ENCODE peak calls at places on chromosomes 6 and 20, in five cellular contexts. M is right cardiac atrium, G is astrocyte, P is transverse colon, O is heart left ventricle. C is an unnamed sample.

GRCh38 chr6:38588631-38589366 is 50.9 kb downstream of the BTBD9 start:
- DNase-seq in M (no peak), G (peak; percentile 50), P (no peak), O (no peak), C (no peak)

GRCh38 chr20:58109126-58109880 is 119.2 kb downstream of the ANKRD60 start:
- DNase-seq in M (no peak), G (peak; percentile 90), P (no peak), O (no peak), C (no peak)

GRCh38 chr6:152089992-152090391 is 282.5 kb downstream of the ESR1 start:
- DNase-seq in M (peak; percentile 38), G (peak; percentile 78), P (no peak), O (no peak), C (no peak)

GRCh38 chr20:19935842-19936241 is 81.3 kb upstream of the NAA20 start:
- DNase-seq in M (no peak), G (no peak), P (peak; percentile 75), O (no peak), C (no peak)

GRCh38 chr6:11770546-11771466 is 7.8 kb downstream of the ADTRP start:
- DNase-seq in M (peak; percentile 93), G (peak; percentile 100), P (peak; percentile 91), O (peak; percentile 88), C (peak; percentile 71)

GRCh38 chr6:32369678-32370077 is 2.0 kb downstream of the TSBP1 start:
- DNase-seq in M (no peak), G (peak; percentile 76), P (no peak), O (no peak), C (no peak)

GRCh38 chr6:43921548-43922422 is 151.8 kb downstream of the VEGFA start:
- DNase-seq in M (no peak), G (no peak), P (no peak), O (no peak), C (no peak)

GRCh38 chr6:131023834-131024504 is 39.1 kb downstream of the EPB41L2 start:
- DNase-seq in M (no peak), G (peak; percentile 87), P (no peak), O (no peak), C (no peak)

GRCh38 chr6:1611572-1612385 is 2.1 kb downstream of the FOXC1 start:
- DNase-seq in M (no peak), G (peak; percentile 32), P (no peak), O (no peak), C (no peak)

GRCh38 chr6:71290611-71291010 is 2.0 kb downstream of the OGFRL1 start:
- DNase-seq in M (no peak), G (no peak), P (no peak), O (no peak), C (no peak)

GRCh38 chr6:35088281-35089215 is 52.6 kb downstream of the TCP11 start:
- DNase-seq in M (no peak), G (no peak), P (no peak), O (no peak), C (no peak)
- H3K27ac ChIP-seq in M (no peak overlapping the region), G (no peak overlapping the region), P (peak overlapping the region; percentile 9), O (no peak overlapping the region), C (no peak overlapping the region)

DNA sequence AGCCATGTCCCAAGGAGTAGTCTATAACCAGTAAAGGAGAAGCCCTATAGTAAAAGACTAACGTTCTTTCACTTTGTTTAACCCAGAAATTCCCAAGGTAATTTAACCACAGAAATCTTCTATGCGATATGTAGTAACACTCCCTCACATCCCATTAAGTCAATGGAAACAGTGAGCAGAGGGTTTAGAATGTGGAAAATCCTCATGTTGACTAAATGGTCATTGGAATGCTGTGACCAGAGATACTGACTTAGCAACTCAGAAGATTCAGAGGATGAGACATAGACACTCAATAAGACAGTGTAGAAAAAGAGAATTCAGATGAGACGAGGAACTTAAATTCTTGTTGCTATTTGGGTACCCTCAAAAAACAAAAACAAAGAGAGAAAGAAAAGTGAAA is 562.2 kb upstream of the NOX3 start:
- DNase-seq in M (no peak), G (peak; percentile 32), P (no peak), O (no peak), C (no peak)
- H3K27ac ChIP-seq in M (no peak overlapping the region), G (no peak overlapping the region), P (no peak overlapping the region), O (no peak overlapping the region), C (no peak overlapping the region)

GRCh38 chr20:44720994-44721784 is 6.0 kb downstream of the CCN5 start:
- DNase-seq in M (peak; percentile 68), G (peak; percentile 88), P (no peak), O (no peak), C (peak; percentile 61)
- H3K27ac ChIP-seq in M (peak overlapping the region; percentile 88), G (peak overlapping the region; percentile 34), P (no peak overlapping the region), O (peak overlapping the region; percentile 50), C (peak overlapping the region; percentile 46)

DNA sequence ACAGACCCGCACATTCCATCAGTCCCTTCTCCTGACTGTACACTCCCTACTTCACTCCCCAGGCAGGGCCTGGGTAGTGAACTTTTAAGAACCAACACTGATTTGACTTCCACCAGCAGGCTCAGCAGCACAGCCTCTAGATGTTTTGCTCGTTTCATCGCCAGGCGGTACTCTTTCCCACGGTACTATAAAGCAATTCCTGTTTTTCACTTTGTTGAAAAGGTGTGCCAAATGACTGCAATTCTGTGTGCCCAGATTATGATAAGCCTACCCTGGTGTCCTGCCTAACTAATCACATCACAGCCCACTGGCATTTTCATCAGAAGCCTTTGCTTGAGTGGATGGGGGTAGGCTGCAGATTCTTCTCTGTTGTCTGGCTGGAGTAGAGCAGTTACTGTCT is 12.9 kb upstream of the WTAP start:
- DNase-seq in M (no peak), G (no peak), P (no peak), O (no peak), C (no peak)
- H3K27ac ChIP-seq in M (peak overlapping the region; percentile 42), G (no peak overlapping the region), P (peak overlapping the region; percentile 74), O (no peak overlapping the region), C (no peak overlapping the region)

GRCh38 chr6:167968091-167968490 is 29.4 kb upstream of the KIF25 start:
- DNase-seq in M (no peak), G (no peak), P (peak; percentile 59), O (no peak), C (peak; percentile 68)
- H3K27ac ChIP-seq in M (no peak overlapping the region), G (no peak overlapping the region), P (no peak overlapping the region), O (no peak overlapping the region), C (no peak overlapping the region)

GRCh38 chr6:41704656-41705328 is 30.6 kb downstream of the TFEB start:
- DNase-seq in M (no peak), G (no peak), P (peak; percentile 50), O (no peak), C (no peak)

GRCh38 chr6:41706876-41707564 is 28.4 kb downstream of the TFEB start:
- DNase-seq in M (no peak), G (no peak), P (no peak), O (no peak), C (peak; percentile 28)

GRCh38 chr6:41704028-41704427 is 31.4 kb downstream of the TFEB start:
- DNase-seq in M (no peak), G (no peak), P (no peak), O (no peak), C (no peak)

GRCh38 chr6:41705996-41706835 is 29.2 kb downstream of the TFEB start:
- DNase-seq in M (peak; percentile 81), G (peak; percentile 61), P (peak; percentile 84), O (peak; percentile 86), C (peak; percentile 63)

DNA sequence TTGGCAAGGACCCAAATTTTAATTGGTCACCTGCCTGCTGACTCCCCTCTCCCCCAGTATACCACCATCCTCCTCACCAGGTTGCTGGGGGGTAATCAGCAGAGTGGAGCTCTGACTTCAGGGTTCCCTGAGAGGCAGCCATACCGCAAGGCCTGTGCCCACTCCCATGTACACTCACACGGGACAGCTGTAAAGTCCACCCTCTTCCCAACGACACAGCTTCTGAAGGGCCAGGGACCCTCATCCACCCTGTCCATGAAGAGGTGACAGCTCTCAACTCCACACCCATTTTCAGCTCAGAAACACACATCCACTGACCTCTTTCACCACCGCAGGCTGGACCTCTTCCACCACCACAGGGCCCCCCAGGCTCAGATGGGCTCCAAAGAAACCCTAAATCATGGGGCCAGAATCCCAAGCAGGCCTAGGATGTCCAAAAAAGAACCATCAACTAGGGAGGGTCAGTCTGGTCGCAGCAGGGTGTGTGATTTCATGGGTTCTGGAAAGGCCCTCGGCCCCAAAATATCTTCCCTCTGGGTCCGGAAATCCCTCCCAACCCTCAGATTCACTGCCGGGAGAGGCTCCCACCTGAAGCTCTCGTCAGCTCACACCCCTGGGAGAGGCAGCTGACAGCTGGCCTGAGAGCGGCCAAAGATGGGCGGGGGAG is 29.9 kb downstream of the TFEB start:
- DNase-seq in M (no peak), G (no peak), P (no peak), O (no peak), C (no peak)
- H3K27ac ChIP-seq in M (peak overlapping the region; percentile 76), G (no peak overlapping the region), P (peak overlapping the region; percentile 66), O (peak overlapping the region; percentile 79), C (no peak overlapping the region)

GRCh38 chr6:160348209-160348551 is at the start of gene SLC22A3:
- DNase-seq in M (peak; percentile 38), G (no peak), P (peak; percentile 54), O (no peak), C (peak; percentile 61)

GRCh38 chr6:160347259-160348208 is 644 bp upstream of the SLC22A3 start:
- DNase-seq in M (no peak), G (no peak), P (peak; percentile 41), O (no peak), C (no peak)

GRCh38 chr6:160344281-160344680 is 3.9 kb upstream of the SLC22A3 start:
- DNase-seq in M (no peak), G (peak; percentile 11), P (no peak), O (no peak), C (no peak)

GRCh38 chr6:160349837-160350236 is 1.7 kb downstream of the SLC22A3 start:
- DNase-seq in M (no peak), G (no peak), P (peak; percentile 41), O (no peak), C (no peak)

GRCh38 chr6:160348552-160349441 is 619 bp downstream of the SLC22A3 start:
- DNase-seq in M (peak; percentile 31), G (peak; percentile 17), P (peak; percentile 52), O (no peak), C (peak; percentile 32)
- H3K27ac ChIP-seq in M (no peak overlapping the region), G (no peak overlapping the region), P (peak overlapping the region; percentile 70), O (peak overlapping the region; percentile 20), C (peak overlapping the region; percentile 74)

GRCh38 chr6:16944601-16945000 is 157.2 kb upstream of the STMND1 start:
- DNase-seq in M (no peak), G (no peak), P (no peak), O (no peak), C (no peak)

GRCh38 chr6:16950311-16950710 is 151.5 kb upstream of the STMND1 start:
- DNase-seq in M (no peak), G (peak; percentile 23), P (no peak), O (no peak), C (no peak)

GRCh38 chr6:16949696-16950095 is 152.2 kb upstream of the STMND1 start:
- DNase-seq in M (no peak), G (peak; percentile 70), P (no peak), O (no peak), C (no peak)

GRCh38 chr6:16948376-16948775 is 153.5 kb upstream of the STMND1 start:
- DNase-seq in M (no peak), G (no peak), P (no peak), O (no peak), C (no peak)

GRCh38 chr6:16947461-16948159 is 154.2 kb upstream of the STMND1 start:
- DNase-seq in M (peak; percentile 14), G (peak; percentile 100), P (no peak), O (no peak), C (no peak)
- H3K27ac ChIP-seq in M (no peak overlapping the region), G (peak overlapping the region; percentile 54), P (no peak overlapping the region), O (no peak overlapping the region), C (no peak overlapping the region)

C was measured in testis.